ENCODE peak calls at places on chromosome 10, in eight cellular contexts. M is right atrium auricular region; D is right lobe of liver; L is CD8-positive, alpha-beta T cell; J is AG04450; S is K562; T is colonic mucosa; Y is OCI-LY7. Q is an unnamed sample.

GRCh38 chr10:102718220-102718619 is 3.8 kb downstream of the SFXN2 start:
- DNase-seq in D (no peak), J (no peak), T (no peak), L (no peak), S (no peak), M (no peak), Y (no peak), Q (no peak)

GRCh38 chr10:69961168-69961863 is 91.3 kb upstream of the MACROH2A2 start:
- DNase-seq in J (no peak), Y (peak; percentile 45), L (no peak), M (peak; percentile 54), D (no peak), S (peak; percentile 65), T (peak; percentile 16), Q (peak; percentile 16)

GRCh38 chr10:132585732-132586722 is 48.4 kb downstream of the INPP5A start:
- DNase-seq in L (no peak), S (no peak), J (no peak), D (peak; percentile 57), M (peak; percentile 69), T (peak; percentile 21), Y (no peak), Q (no peak)

GRCh38 chr10:72170263-72170662 is 45.5 kb upstream of the ANAPC16 start:
- DNase-seq in T (peak; percentile 85), M (no peak), J (no peak), Y (no peak), L (no peak), D (no peak), S (no peak), Q (peak; percentile 77)

GRCh38 chr10:66307826-66308225 is 618.0 kb upstream of the LRRTM3 start:
- DNase-seq in M (no peak), T (no peak), L (no peak), D (no peak), Y (no peak), J (no peak), S (no peak), Q (no peak)

GRCh38 chr10:131073469-131074060 is 238.0 kb downstream of the TCERG1L start:
- DNase-seq in M (no peak), L (no peak), Y (no peak), D (no peak), J (no peak), S (no peak), T (no peak), Q (no peak)

GRCh38 chr10:8392216-8392615 is 337.7 kb downstream of the GATA3 start:
- DNase-seq in L (no peak), Y (no peak), D (no peak), M (no peak), S (no peak), T (no peak), J (no peak), Q (no peak)

GRCh38 chr10:102819054-102819453 is 18.2 kb downstream of the CYP17A1 start:
- DNase-seq in L (no peak), M (peak; percentile 78), D (no peak), S (no peak), Y (no peak), J (no peak), T (no peak), Q (no peak)

GRCh38 chr10:96505150-96506136 is 8.3 kb downstream of the TLL2 start:
- DNase-seq in T (no peak), D (no peak), Y (no peak), S (no peak), J (no peak), L (no peak), M (no peak), Q (no peak)

GRCh38 chr10:130782467-130782866 is 529.1 kb downstream of the TCERG1L start:
- DNase-seq in S (no peak), M (no peak), D (no peak), J (no peak), T (no peak), Y (no peak), L (no peak), Q (no peak)

GRCh38 chr10:52744057-52744819 is 28.3 kb downstream of the MBL2 start:
- DNase-seq in J (no peak), L (no peak), M (no peak), T (no peak), D (no peak), Y (no peak), S (no peak), Q (no peak)

GRCh38 chr10:102651455-102652169 is 7.3 kb downstream of the TRIM8 start:
- DNase-seq in M (no peak), S (no peak), J (no peak), D (peak; percentile 16), T (no peak), L (no peak), Y (no peak), Q (no peak)

GRCh38 chr10:69573056-69573806 is at the start of gene NEUROG3:
- DNase-seq in Y (peak; percentile 27), T (no peak), L (no peak), J (no peak), M (no peak), S (peak; percentile 27), D (no peak), Q (no peak)

GRCh38 chr10:8079126-8079525 is 24.6 kb downstream of the GATA3 start:
- DNase-seq in J (no peak), S (no peak), Y (no peak), M (no peak), T (no peak), L (no peak), D (no peak), Q (no peak)

GRCh38 chr10:5776881-5777197 is 36.4 kb downstream of the GDI2 start:
- DNase-seq in T (no peak), M (no peak), S (no peak), D (no peak), L (no peak), J (peak; percentile 16), Y (no peak), Q (no peak)

GRCh38 chr10:106987362-106987761 is 177.1 kb downstream of the SORCS1 start:
- DNase-seq in J (no peak), T (no peak), M (no peak), L (no peak), S (no peak), Y (no peak), D (peak; percentile 22), Q (no peak)

GRCh38 chr10:60944910-60945297 is 919 bp upstream of the RHOBTB1 start:
- DNase-seq in M (no peak), T (no peak), L (no peak), J (no peak), S (no peak), Y (no peak), D (no peak), Q (no peak)

DNA sequence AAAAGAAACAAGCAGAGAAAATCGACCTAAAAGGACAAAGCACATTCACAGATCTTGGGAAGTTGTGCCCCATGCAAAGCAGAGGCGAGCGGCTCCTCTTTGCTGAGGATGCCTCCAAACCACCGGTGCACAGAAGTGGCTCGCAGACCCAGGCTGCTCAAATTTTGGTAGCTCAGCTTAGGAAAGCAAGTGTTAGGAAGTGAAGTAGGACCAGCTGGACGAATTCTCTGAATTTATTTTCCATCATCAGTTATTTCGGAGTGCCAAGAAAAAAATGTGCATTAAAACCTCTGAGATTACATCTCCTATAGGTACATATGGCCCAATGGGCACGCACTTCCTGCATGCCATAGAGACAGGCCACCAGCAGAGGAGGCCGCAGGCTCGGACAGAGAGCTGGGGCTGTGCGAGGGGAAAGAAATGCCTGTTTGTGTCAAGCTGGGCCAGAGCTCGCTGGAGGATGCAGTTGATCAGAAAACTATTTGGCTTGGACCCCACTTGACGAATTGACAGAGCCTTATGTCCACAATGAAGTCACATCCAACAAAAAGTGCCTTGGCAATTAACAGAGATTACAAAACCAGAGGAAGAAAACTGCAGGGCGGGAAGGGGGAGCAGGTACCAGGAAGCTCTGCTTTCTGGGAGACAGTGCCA is 122.3 kb upstream of the LYZL2 start:
- DNase-seq in S (peak; percentile 15), J (peak; percentile 15), T (peak; percentile 56), D (peak; percentile 58), Y (peak; percentile 66), M (peak; percentile 82), L (peak; percentile 47), Q (peak; percentile 31)
- TF ChIP-seq CTCF in S (peak; percentile 45), J (peak; percentile 71), T (peak; percentile 65), D (peak; percentile 75), Y (peak; percentile 84), M (peak; percentile 20), L (no peak), Q (peak; percentile 20)

DNA sequence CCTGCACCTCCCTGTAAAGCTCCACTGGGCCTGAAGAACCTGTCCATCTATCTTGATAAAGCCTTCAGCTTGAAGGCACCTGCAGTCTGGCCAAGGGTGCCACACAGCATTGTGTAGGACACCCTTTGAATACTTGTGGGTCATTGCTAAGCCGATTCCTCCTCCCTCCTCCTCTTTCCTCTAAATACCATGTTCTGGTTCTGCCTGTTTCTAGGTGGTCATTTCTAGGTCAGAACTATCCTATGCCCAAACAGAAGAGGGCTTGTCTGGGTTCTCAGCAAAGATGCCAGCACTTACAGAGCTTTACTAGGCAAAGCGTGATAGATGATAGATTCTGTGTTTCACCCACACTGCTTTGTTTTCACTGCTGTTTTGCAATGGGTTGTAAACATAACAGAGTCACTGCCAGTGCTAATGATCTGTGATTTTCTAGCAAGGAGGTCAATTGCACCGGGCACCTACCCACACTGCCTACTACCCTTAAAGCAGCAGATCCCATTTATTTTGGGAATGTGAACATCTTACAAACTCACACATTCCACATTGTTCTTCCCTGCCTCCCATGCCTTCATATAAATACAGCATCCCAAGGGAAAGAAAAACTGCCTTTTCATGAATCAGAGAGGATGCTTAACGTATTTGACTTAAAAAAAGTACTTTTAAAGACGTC is 279.1 kb upstream of the PITRM1 start:
- DNase-seq in L (no peak), T (no peak), J (no peak), Y (no peak), D (no peak), M (no peak), S (no peak), Q (no peak)
- H3K27ac ChIP-seq in L (no peak overlapping the region), T (peak overlapping the region; percentile 40), J (peak overlapping the region; percentile 97), Y (no peak overlapping the region), D (peak overlapping the region; percentile 70), M (peak overlapping the region; percentile 63), S (no peak overlapping the region), Q (peak overlapping the region; percentile 83)

DNA sequence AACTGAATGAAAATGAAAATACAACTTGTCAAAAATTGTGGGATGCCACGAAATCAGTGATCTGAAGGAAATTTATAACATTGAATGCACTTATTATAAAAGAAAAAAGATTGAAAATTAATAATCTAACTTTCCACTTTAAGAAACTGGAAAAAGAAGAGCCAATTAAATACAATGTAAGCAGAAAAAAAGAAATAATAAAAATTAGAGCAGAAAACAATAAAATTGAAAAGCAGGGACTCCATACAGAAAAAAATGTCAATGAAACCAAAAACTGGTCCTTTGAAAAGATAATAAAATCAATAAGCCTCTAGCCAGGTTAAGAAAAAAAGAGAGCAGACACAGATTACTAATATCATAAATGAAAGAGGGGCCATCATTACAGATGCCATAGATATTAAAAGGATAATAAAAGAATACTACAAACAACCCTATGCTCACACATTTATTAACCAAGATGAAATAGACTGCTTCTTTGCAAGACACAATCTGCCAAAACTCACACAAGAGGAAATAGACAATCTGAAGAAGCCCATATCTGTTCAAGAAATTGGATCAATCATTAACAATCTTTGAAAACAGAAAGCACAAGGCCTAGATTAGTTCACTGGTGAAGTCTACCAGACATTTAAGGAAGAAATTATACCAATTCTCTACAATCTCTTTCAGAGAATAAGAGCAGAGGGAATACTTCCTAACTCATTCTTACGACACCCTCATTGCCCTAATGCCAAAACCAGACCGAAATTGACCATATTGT is 233.8 kb upstream of the NEBL start:
- DNase-seq in T (no peak), S (no peak), M (no peak), Y (no peak), D (no peak), J (no peak), L (no peak), Q (no peak)
- TF ChIP-seq CTCF in T (no peak), S (no peak), M (no peak), Y (no peak), D (no peak), J (no peak), L (no peak), Q (no peak)

GRCh38 chr10:97719602-97720001 is 6.1 kb downstream of the MARVELD1 start:
- DNase-seq in Y (no peak), T (no peak), L (no peak), D (no peak), M (no peak), J (no peak), S (no peak), Q (no peak)
- H3K27ac ChIP-seq in Y (no peak overlapping the region), T (peak overlapping the region; percentile 74), L (no peak overlapping the region), D (no peak overlapping the region), M (peak overlapping the region; percentile 48), J (peak overlapping the region; percentile 39), S (no peak overlapping the region), Q (no peak overlapping the region)